ENCODE peak calls at places on chromosomes 6 and 20, in six cellular contexts. D is ecto neural progenitor cell, N is NCI-H524 treated with DMSO at 0.1 percent for 48 hours, F is fibroblast of pulmonary artery, G is pulmonary artery endothelial cell, P is tibial artery. E is an unnamed sample.
A peak's percentile ranks its signal among the peaks of the same experiment; 100 is the strongest.

GRCh38 chr6:157772820-157773219 is 50.2 kb upstream of the SNX9 start:
- DNase-seq in D (no peak), G (no peak), P (no peak), N (no peak), F (no peak), E (no peak)

GRCh38 chr20:57392512-57393271 is 1.5 kb downstream of the RBM38 start:
- DNase-seq in P (no peak), D (no peak), G (no peak), F (no peak), N (no peak), E (no peak)

GRCh38 chr6:165556116-165556843 is 106.8 kb downstream of the PDE10A start:
- DNase-seq in F (peak; percentile 65), G (peak; percentile 36), N (no peak), D (no peak), P (no peak), E (no peak)

GRCh38 chr20:60037120-60037499 is 78.9 kb downstream of the CDH26 start:
- DNase-seq in P (no peak), D (no peak), G (no peak), N (no peak), F (no peak), E (no peak)

GRCh38 chr6:109467696-109468095 is 12.1 kb upstream of the MICAL1 start:
- DNase-seq in N (no peak), G (no peak), D (no peak), F (no peak), P (no peak), E (no peak)

GRCh38 chr6:2783188-2783957 is 18.2 kb downstream of the WRNIP1 start:
- DNase-seq in D (no peak), N (no peak), P (no peak), G (peak; percentile 51), F (no peak), E (no peak)

GRCh38 chr6:145347256-145347655 is 388.1 kb downstream of the EPM2A start:
- DNase-seq in D (no peak), P (no peak), G (no peak), F (no peak), N (no peak), E (no peak)

GRCh38 chr20:4508773-4509172 is 212.9 kb upstream of the PRND start:
- DNase-seq in D (no peak), F (no peak), G (no peak), N (no peak), P (no peak), E (no peak)

GRCh38 chr6:157233686-157234085 is 89.6 kb downstream of the TMEM242 start:
- DNase-seq in G (no peak), N (no peak), D (no peak), F (no peak), P (peak; percentile 48), E (peak; percentile 13)

GRCh38 chr20:15895560-15896084 is 677.6 kb downstream of the KIF16B start:
- DNase-seq in G (no peak), N (no peak), D (no peak), F (no peak), P (no peak), E (no peak)

GRCh38 chr6:17851001-17851719 is 136.3 kb downstream of the KIF13A start:
- DNase-seq in N (no peak), F (peak; percentile 25), G (no peak), D (no peak), P (no peak), E (no peak)

GRCh38 chr6:9233686-9234085 is 798.3 kb upstream of the SLC35B3 start:
- DNase-seq in D (no peak), P (no peak), N (no peak), F (no peak), G (no peak), E (no peak)

GRCh38 chr20:41347523-41348429 is 7.2 kb downstream of the LPIN3 start:
- DNase-seq in P (no peak), F (peak; percentile 37), N (no peak), G (no peak), D (no peak), E (no peak)

GRCh38 chr6:146408583-146408982 is 135.1 kb upstream of the RAB32 start:
- DNase-seq in D (no peak), G (no peak), P (no peak), F (no peak), N (no peak), E (no peak)

GRCh38 chr20:13243826-13244376 is 22.8 kb downstream of the ISM1 start:
- DNase-seq in N (no peak), F (no peak), P (no peak), D (no peak), G (no peak), E (no peak)

GRCh38 chr6:21050930-21051329 is 516.7 kb downstream of the CDKAL1 start:
- DNase-seq in G (no peak), N (no peak), D (no peak), F (no peak), P (no peak), E (no peak)

GRCh38 chr6:157034433-157035230 is 257.5 kb downstream of the ARID1B start:
- DNase-seq in G (peak; percentile 35), P (no peak), N (peak; percentile 15), F (peak; percentile 81), D (no peak), E (no peak)

GRCh38 chr20:52410182-52410647 is 218.6 kb upstream of the ZFP64 start:
- DNase-seq in G (no peak), P (no peak), F (peak; percentile 84), D (no peak), N (no peak), E (no peak)

GRCh38 chr6:4210619-4211419 is 75.4 kb upstream of the ECI2 start:
- DNase-seq in D (peak; percentile 63), F (peak; percentile 71), G (peak; percentile 17), P (peak; percentile 71), N (no peak), E (peak; percentile 16)

GRCh38 chr20:52191132-52191435 is 495 bp downstream of the ZFP64 start:
- DNase-seq in P (no peak), F (no peak), N (no peak), G (no peak), D (no peak), E (no peak)

GRCh38 chr20:51930775-51931174 is 128.5 kb upstream of the SALL4 start:
- DNase-seq in G (peak; percentile 67), P (no peak), N (no peak), F (peak; percentile 91), D (no peak), E (no peak)

GRCh38 chr20:32421290-32421689 is 63.2 kb downstream of the ASXL1 start:
- DNase-seq in D (no peak), G (no peak), P (no peak), F (no peak), N (no peak), E (no peak)

GRCh38 chr20:55744896-55745295 is 260.4 kb downstream of the CBLN4 start:
- DNase-seq in D (no peak), P (no peak), N (no peak), F (no peak), G (no peak), E (no peak)

E was measured in ovary.